ENCODE peak calls at places on chromosomes 11 and 22, in six cellular contexts. Q is CD4-positive, alpha-beta memory T cell; T is SHP77 treated with DMSO at 0.1 percent for 48 hours; E is stimulated activated CD8-positive, alpha-beta memory T cell treated with anti-CD3 and anti-CD28 coated beads, Interleukin-4, amount 100 ng/mL, for 24 hours; W is brain pericyte; I is ACHN. B is an unnamed sample.

GRCh38 chr11:46160100-46160499 is 38.8 kb upstream of the PHF21A start:
- DNase-seq in I (no peak), E (no peak), W (no peak), Q (no peak), T (no peak), B (no peak)

GRCh38 chr11:1935156-1936071 is 11.7 kb upstream of the MRPL23 start:
- DNase-seq in E (no peak), T (no peak), Q (no peak), I (no peak), W (no peak), B (no peak)

GRCh38 chr11:117914398-117914761 is 14.8 kb downstream of the TMPRSS13 start:
- DNase-seq in T (no peak), I (no peak), Q (no peak), W (no peak), E (no peak), B (no peak)

GRCh38 chr22:21587803-21588611 is 20.5 kb downstream of the UBE2L3 start:
- DNase-seq in I (no peak), Q (no peak), T (no peak), E (no peak), W (no peak), B (no peak)

GRCh38 chr22:46586123-46586519 is 34.1 kb upstream of the GRAMD4 start:
- DNase-seq in T (no peak), E (no peak), Q (no peak), I (no peak), W (no peak), B (no peak)

GRCh38 chr22:42080287-42080686 is 787 bp downstream of the SMDT1 start:
- DNase-seq in I (peak; percentile 33), E (no peak), Q (no peak), W (no peak), T (no peak), B (no peak)

GRCh38 chr11:6618117-6619020 is 853 bp downstream of the TPP1 start:
- DNase-seq in W (no peak), E (peak; percentile 43), I (no peak), T (no peak), Q (peak; percentile 55), B (peak; percentile 58)

GRCh38 chr11:131666617-131667016 is 296.2 kb downstream of the NTM start:
- DNase-seq in W (no peak), E (no peak), I (no peak), T (no peak), Q (no peak), B (no peak)

GRCh38 chr11:121864660-121865059 is 251.4 kb downstream of the BLID start:
- DNase-seq in W (no peak), Q (no peak), T (no peak), I (no peak), E (no peak), B (no peak)

GRCh38 chr11:118427707-118428106 is 8.6 kb upstream of the KMT2A start:
- DNase-seq in W (no peak), Q (no peak), I (no peak), T (no peak), E (no peak), B (no peak)

GRCh38 chr11:32168924-32169323 is 78.0 kb downstream of the RCN1 start:
- DNase-seq in T (no peak), Q (no peak), E (no peak), I (no peak), W (no peak), B (no peak)

GRCh38 chr11:1803246-1803645 is 31.5 kb upstream of the SYT8 start:
- DNase-seq in T (no peak), I (no peak), E (no peak), Q (no peak), W (no peak), B (no peak)

GRCh38 chr22:22687638-22688500 is 43.5 kb downstream of the GGTLC2 start:
- DNase-seq in E (no peak), Q (peak; percentile 15), W (no peak), I (peak; percentile 52), T (no peak), B (peak; percentile 35)

GRCh38 chr11:60869451-60869825 is 2.1 kb downstream of the ZP1 start:
- DNase-seq in W (no peak), Q (no peak), T (no peak), E (no peak), I (no peak), B (no peak)

B was measured in immature natural killer cell.